ENCODE peak calls at places on chromosome 9, in five cellular contexts. S, P, H, A and D are unnamed samples.

GRCh38 chr9:91151014-91151740 is 210.5 kb downstream of the AUH start:
- DNase-seq in H (peak), A (no peak), P (peak), S (peak), D (no peak)

GRCh38 chr9:77218612-77219011 is 41.3 kb downstream of the VPS13A start:
- DNase-seq in P (peak), S (peak), H (no peak), A (no peak), D (no peak)

GRCh38 chr9:134787601-134788531 is 92.7 kb upstream of the FCN2 start:
- DNase-seq in P (no peak), S (no peak), H (no peak), A (no peak), D (no peak)

GRCh38 chr9:132756214-132756799 is 86.0 kb downstream of the GTF3C4 start:
- DNase-seq in H (no peak), A (no peak), P (no peak), S (no peak), D (no peak)

GRCh38 chr9:133089271-133089671 is 27.5 kb downstream of the CEL start:
- DNase-seq in S (no peak), P (no peak), A (no peak), H (peak), D (no peak)

GRCh38 chr9:130794923-130795495 is 40.0 kb upstream of the ABL1 start:
- DNase-seq in S (no peak), P (no peak), H (no peak), A (no peak), D (no peak)

GRCh38 chr9:69771775-69772418 is 12.1 kb upstream of the PTAR1 start:
- DNase-seq in A (no peak), P (peak), S (peak), H (no peak), D (no peak)

GRCh38 chr9:7370378-7370777 is 429.2 kb downstream of the DMAC1 start:
- DNase-seq in A (no peak), H (no peak), P (peak), S (no peak), D (peak)

GRCh38 chr9:38091310-38092199 is 22.5 kb upstream of the SHB start:
- DNase-seq in S (no peak), P (no peak), H (no peak), A (no peak), D (no peak)

GRCh38 chr9:128554155-128554862 is 1.9 kb downstream of the SPTAN1 start:
- DNase-seq in H (peak), P (peak), A (peak), S (peak), D (no peak)

GRCh38 chr9:89633404-89633803 is 28.6 kb downstream of the GADD45G start:
- DNase-seq in H (no peak), S (no peak), A (no peak), P (no peak), D (no peak)

GRCh38 chr9:15287309-15287708 is 19.7 kb downstream of the TTC39B start:
- DNase-seq in P (no peak), S (no peak), H (no peak), A (no peak), D (no peak)

GRCh38 chr9:124264812-124265211 is 7.1 kb downstream of the NEK6 start:
- DNase-seq in S (no peak), H (peak), A (no peak), P (peak), D (no peak)

GRCh38 chr9:114754574-114754973 is 51.3 kb downstream of the TNFSF15 start:
- DNase-seq in H (peak), A (no peak), S (no peak), P (no peak), D (no peak)

GRCh38 chr9:33236571-33236970 is 3.4 kb upstream of the SPINK4 start:
- DNase-seq in A (no peak), S (no peak), H (no peak), P (no peak), D (no peak)

GRCh38 chr9:114930063-114930812 is at the start of gene TNFSF8:
- DNase-seq in P (no peak), H (peak), S (no peak), A (no peak), D (no peak)

GRCh38 chr9:4842213-4842612 is 49.5 kb downstream of the RCL1 start:
- DNase-seq in H (no peak), S (no peak), P (no peak), A (no peak), D (no peak)

GRCh38 chr9:24817756-24818155 is 272.1 kb upstream of the IZUMO3 start:
- DNase-seq in S (no peak), A (no peak), H (no peak), P (no peak), D (no peak)

GRCh38 chr9:14343948-14344547 is 30.1 kb upstream of the NFIB start:
- DNase-seq in S (no peak), A (peak), H (no peak), P (no peak), D (peak)